ENCODE peak calls at places on chromosomes 5 and 9, in four cellular contexts. One of them, this sample, is unnamed.

GRCh38 chr5:111775224-111775623 is 18.2 kb upstream of the NREP start:
- DNase-seq in neural crest cell: no peak
- DNase-seq in mesothelial cell of epicardium: no peak
- DNase-seq in AG04450: no peak
- DNase-seq in this sample: no peak

GRCh38 chr5:11869203-11869602 is 35.0 kb downstream of the CTNND2 start:
- DNase-seq in mesothelial cell of epicardium: no peak
- DNase-seq in neural crest cell: no peak
- DNase-seq in AG04450: no peak
- DNase-seq in this sample: no peak

GRCh38 chr5:143142596-143143435 is 260.7 kb downstream of the NR3C1 start:
- DNase-seq in mesothelial cell of epicardium: no peak
- DNase-seq in AG04450: no peak
- DNase-seq in neural crest cell: no peak
- DNase-seq in this sample: no peak

GRCh38 chr5:177133845-177134652 is 476 bp downstream of the NSD1 start:
- DNase-seq in mesothelial cell of epicardium: peak
- DNase-seq in neural crest cell: peak
- DNase-seq in AG04450: no peak
- DNase-seq in this sample: peak

GRCh38 chr5:142694092-142694856 is 8.4 kb upstream of the FGF1 start:
- DNase-seq in AG04450: no peak
- DNase-seq in neural crest cell: no peak
- DNase-seq in mesothelial cell of epicardium: no peak
- DNase-seq in this sample: no peak

GRCh38 chr5:122313001-122313402 is 965 bp downstream of the SNCAIP start:
- DNase-seq in mesothelial cell of epicardium: no peak
- DNase-seq in AG04450: no peak
- DNase-seq in neural crest cell: no peak
- DNase-seq in this sample: no peak

GRCh38 chr9:18768951-18769622 is 263.9 kb downstream of the SAXO1 start:
- DNase-seq in neural crest cell: no peak
- DNase-seq in mesothelial cell of epicardium: no peak
- DNase-seq in AG04450: no peak
- DNase-seq in this sample: no peak

GRCh38 chr9:124782661-124783574 is 6.0 kb downstream of the OLFML2A start:
- DNase-seq in neural crest cell: no peak
- DNase-seq in AG04450: no peak
- DNase-seq in mesothelial cell of epicardium: no peak
- DNase-seq in this sample: no peak

GRCh38 chr5:143315214-143315613 is 88.3 kb downstream of the NR3C1 start:
- DNase-seq in neural crest cell: no peak
- DNase-seq in mesothelial cell of epicardium: no peak
- DNase-seq in AG04450: no peak
- DNase-seq in this sample: no peak

GRCh38 chr9:20297646-20298084 is 324.6 kb downstream of the MLLT3 start:
- DNase-seq in mesothelial cell of epicardium: no peak
- DNase-seq in neural crest cell: no peak
- DNase-seq in AG04450: peak
- DNase-seq in this sample: no peak

GRCh38 chr5:152844713-152845112 is 439.6 kb upstream of the NMUR2 start:
- DNase-seq in neural crest cell: no peak
- DNase-seq in AG04450: no peak
- DNase-seq in mesothelial cell of epicardium: no peak
- DNase-seq in this sample: no peak

GRCh38 chr9:35729700-35730485 is 2.1 kb downstream of the TLN1 start:
- DNase-seq in AG04450: peak
- DNase-seq in mesothelial cell of epicardium: no peak
- DNase-seq in neural crest cell: no peak
- DNase-seq in this sample: no peak

GRCh38 chr9:108515856-108516255 is 339.9 kb downstream of the ACTL7B start:
- DNase-seq in mesothelial cell of epicardium: no peak
- DNase-seq in AG04450: no peak
- DNase-seq in neural crest cell: no peak
- DNase-seq in this sample: no peak

GRCh38 chr5:132090107-132090506 is 16.5 kb downstream of the CSF2 start:
- DNase-seq in neural crest cell: no peak
- DNase-seq in mesothelial cell of epicardium: no peak
- DNase-seq in AG04450: peak
- DNase-seq in this sample: no peak

GRCh38 chr5:127290946-127291763 is 559 bp downstream of the MEGF10 start:
- DNase-seq in neural crest cell: no peak
- DNase-seq in mesothelial cell of epicardium: no peak
- DNase-seq in AG04450: no peak
- DNase-seq in this sample: no peak

GRCh38 chr5:56025303-56025885 is 30.6 kb upstream of the IL6ST start:
- DNase-seq in mesothelial cell of epicardium: no peak
- DNase-seq in neural crest cell: no peak
- DNase-seq in AG04450: no peak
- DNase-seq in this sample: no peak

GRCh38 chr9:131734165-131734610 is 5.7 kb downstream of the RAPGEF1 start:
- DNase-seq in mesothelial cell of epicardium: no peak
- DNase-seq in neural crest cell: no peak
- DNase-seq in AG04450: no peak
- DNase-seq in this sample: no peak

GRCh38 chr5:84384604-84385575 is at the start of gene EDIL3:
- DNase-seq in mesothelial cell of epicardium: peak
- DNase-seq in AG04450: no peak
- DNase-seq in neural crest cell: peak
- DNase-seq in this sample: no peak

GRCh38 chr9:71446499-71447411 is 321.6 kb downstream of the CEMIP2 start:
- DNase-seq in mesothelial cell of epicardium: peak
- DNase-seq in neural crest cell: peak
- DNase-seq in AG04450: peak
- DNase-seq in this sample: no peak

GRCh38 chr9:17005085-17005484 is 129.8 kb upstream of the CNTLN start:
- DNase-seq in mesothelial cell of epicardium: no peak
- DNase-seq in neural crest cell: no peak
- DNase-seq in AG04450: peak
- DNase-seq in this sample: no peak

GRCh38 chr5:112978836-112979235 is 2.2 kb downstream of the DCP2 start:
- DNase-seq in neural crest cell: no peak
- DNase-seq in AG04450: no peak
- DNase-seq in mesothelial cell of epicardium: no peak
- DNase-seq in this sample: no peak

GRCh38 chr9:126128494-126129142 is 198.0 kb upstream of the MVB12B start:
- DNase-seq in mesothelial cell of epicardium: no peak
- DNase-seq in AG04450: no peak
- DNase-seq in neural crest cell: no peak
- DNase-seq in this sample: no peak

GRCh38 chr9:77883133-77883532 is 148.5 kb downstream of the GNAQ start:
- DNase-seq in AG04450: no peak
- DNase-seq in neural crest cell: no peak
- DNase-seq in mesothelial cell of epicardium: no peak
- DNase-seq in this sample: no peak

GRCh38 chr9:129888085-129888808 is 53.0 kb downstream of the USP20 start:
- DNase-seq in mesothelial cell of epicardium: no peak
- DNase-seq in AG04450: no peak
- DNase-seq in neural crest cell: no peak
- DNase-seq in this sample: peak

GRCh38 chr5:69048233-69048632 is 45.6 kb upstream of the SLC30A5 start:
- DNase-seq in neural crest cell: no peak
- DNase-seq in AG04450: no peak
- DNase-seq in mesothelial cell of epicardium: no peak
- DNase-seq in this sample: no peak

GRCh38 chr9:120344230-120344629 is 235.7 kb downstream of the CDK5RAP2 start:
- DNase-seq in AG04450: peak
- DNase-seq in neural crest cell: no peak
- DNase-seq in mesothelial cell of epicardium: no peak
- DNase-seq in this sample: no peak

GRCh38 chr9:134994926-134995791 is 77.4 kb upstream of the FCN1 start:
- DNase-seq in mesothelial cell of epicardium: no peak
- DNase-seq in neural crest cell: no peak
- DNase-seq in AG04450: no peak
- DNase-seq in this sample: no peak

GRCh38 chr9:29325855-29326254 is 1752.6 kb upstream of the C9orf72 start:
- DNase-seq in mesothelial cell of epicardium: no peak
- DNase-seq in neural crest cell: no peak
- DNase-seq in AG04450: no peak
- DNase-seq in this sample: no peak

GRCh38 chr9:137750007-137750406 is 127.6 kb upstream of the CACNA1B start:
- DNase-seq in AG04450: no peak
- DNase-seq in mesothelial cell of epicardium: no peak
- DNase-seq in neural crest cell: no peak
- DNase-seq in this sample: no peak

GRCh38 chr9:137750563-137750962 is 127.0 kb upstream of the CACNA1B start:
- DNase-seq in AG04450: no peak
- DNase-seq in mesothelial cell of epicardium: no peak
- DNase-seq in neural crest cell: no peak
- DNase-seq in this sample: no peak

GRCh38 chr9:137748741-137749140 is 128.8 kb upstream of the CACNA1B start:
- DNase-seq in mesothelial cell of epicardium: no peak
- DNase-seq in AG04450: no peak
- DNase-seq in neural crest cell: no peak
- DNase-seq in this sample: no peak

GRCh38 chr9:137748311-137748710 is 129.3 kb upstream of the CACNA1B start:
- DNase-seq in mesothelial cell of epicardium: no peak
- DNase-seq in neural crest cell: no peak
- DNase-seq in AG04450: no peak
- DNase-seq in this sample: no peak

DNA sequence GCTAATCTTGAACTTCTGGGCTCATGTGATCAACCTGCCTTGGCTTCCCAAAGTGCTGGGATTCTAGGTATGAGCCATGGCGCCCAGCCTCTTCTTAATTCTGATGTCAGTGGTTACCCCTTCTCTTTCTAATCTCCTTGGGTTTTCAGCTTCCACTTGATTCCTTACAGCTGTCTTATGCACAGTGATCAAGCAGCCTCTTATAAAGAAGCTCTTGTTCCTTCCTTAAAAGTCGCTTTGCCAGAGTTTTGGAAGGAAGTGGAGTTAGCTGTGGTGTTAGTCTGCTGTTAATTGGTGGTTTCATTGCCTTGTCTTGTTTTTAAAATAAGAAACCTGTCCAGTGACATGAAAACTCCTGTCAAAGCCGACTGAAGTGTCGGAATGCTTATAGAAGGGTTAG is 128.1 kb upstream of the CACNA1B start:
- DNase-seq in mesothelial cell of epicardium: no peak
- DNase-seq in AG04450: no peak
- DNase-seq in neural crest cell: no peak
- DNase-seq in this sample: no peak
- TF ChIP-seq CTCF in mesothelial cell of epicardium: no peak
- TF ChIP-seq CTCF in AG04450: no peak
- TF ChIP-seq CTCF in neural crest cell: no peak
- TF ChIP-seq CTCF in this sample: no peak

GRCh38 chr9:92325269-92325990 is at the start of the genes CENPP and NOL8:
- DNase-seq in mesothelial cell of epicardium: peak
- DNase-seq in neural crest cell: peak
- DNase-seq in AG04450: peak
- DNase-seq in this sample: peak
- TF ChIP-seq CTCF in mesothelial cell of epicardium: no peak
- TF ChIP-seq CTCF in neural crest cell: no peak
- TF ChIP-seq CTCF in AG04450: no peak
- TF ChIP-seq CTCF in this sample: no peak

GRCh38 chr5:150653145-150653761 is 7.8 kb upstream of the MYOZ3 start:
- DNase-seq in neural crest cell: no peak
- DNase-seq in AG04450: no peak
- DNase-seq in mesothelial cell of epicardium: no peak
- DNase-seq in this sample: no peak
- TF ChIP-seq CTCF in neural crest cell: no peak
- TF ChIP-seq CTCF in AG04450: peak
- TF ChIP-seq CTCF in mesothelial cell of epicardium: no peak
- TF ChIP-seq CTCF in this sample: no peak

GRCh38 chr5:43401827-43402226 is 10.4 kb downstream of the CCL28 start:
- DNase-seq in neural crest cell: no peak
- DNase-seq in mesothelial cell of epicardium: no peak
- DNase-seq in AG04450: no peak
- DNase-seq in this sample: no peak

GRCh38 chr5:43396762-43397304 is 15.4 kb downstream of the CCL28 start:
- DNase-seq in neural crest cell: no peak
- DNase-seq in mesothelial cell of epicardium: no peak
- DNase-seq in AG04450: no peak
- DNase-seq in this sample: peak

GRCh38 chr5:43400082-43400481 is 12.1 kb downstream of the CCL28 start:
- DNase-seq in AG04450: no peak
- DNase-seq in mesothelial cell of epicardium: no peak
- DNase-seq in neural crest cell: no peak
- DNase-seq in this sample: no peak
- TF ChIP-seq CTCF in AG04450: peak
- TF ChIP-seq CTCF in mesothelial cell of epicardium: no peak
- TF ChIP-seq CTCF in neural crest cell: no peak
- TF ChIP-seq CTCF in this sample: no peak

DNA sequence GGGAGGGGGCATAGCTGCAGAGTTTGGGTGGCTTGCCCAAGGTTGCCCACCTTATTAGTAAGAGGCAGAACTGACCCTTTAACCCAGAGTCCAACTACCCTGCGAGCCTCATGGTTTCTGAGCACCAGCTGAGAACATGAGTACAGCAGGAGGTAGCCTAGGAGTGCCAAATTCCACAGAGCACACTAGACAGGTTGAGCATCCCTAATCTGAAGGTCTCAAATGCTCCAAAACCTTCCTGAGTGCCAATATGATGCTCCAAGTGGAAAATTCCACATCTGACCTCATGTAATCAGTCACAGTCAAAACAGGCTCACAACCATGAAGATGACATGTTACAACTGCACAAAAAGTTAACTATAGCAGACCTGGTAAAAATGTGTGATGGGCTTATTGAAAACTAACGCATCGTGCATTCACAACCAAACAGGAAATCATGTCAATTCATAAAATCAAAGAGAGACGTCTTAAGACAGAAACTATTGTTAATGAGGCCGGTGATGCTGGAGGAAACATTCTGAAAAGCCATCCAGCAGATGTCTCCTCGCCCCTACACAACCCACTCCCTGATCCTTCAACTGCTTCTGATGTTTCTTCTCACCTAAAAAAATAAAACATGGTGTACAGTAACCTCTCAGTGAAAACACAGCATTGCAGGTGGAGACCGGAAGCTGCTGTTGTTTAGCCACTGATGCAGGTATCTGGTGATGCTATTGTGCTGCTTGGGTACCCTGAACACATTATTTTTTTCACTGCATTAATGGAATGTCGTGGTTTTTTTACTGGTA is 25.0 kb downstream of the PTCH1 start:
- DNase-seq in neural crest cell: no peak
- DNase-seq in mesothelial cell of epicardium: no peak
- DNase-seq in AG04450: no peak
- DNase-seq in this sample: no peak
- TF ChIP-seq CTCF in neural crest cell: no peak
- TF ChIP-seq CTCF in mesothelial cell of epicardium: no peak
- TF ChIP-seq CTCF in AG04450: no peak
- TF ChIP-seq CTCF in this sample: no peak

This sample was measured in activated B cell treated with CpG ODN at 0.5 μM for 24 hours.